ENCODE peak calls at places on chromosomes 6 and 20, in eight cellular contexts. W is sigmoid colon, B is lower lobe of right lung, Y is hepatocyte, M is breast epithelium, S is fibroblast of lung, N is esophagus squamous epithelium, C is bronchial epithelial cell. P is an unnamed sample. For H3K27me3, the result is how much of the 10 kb centered on the place peaks cover.

GRCh38 chr20:38633577-38634093 is 32.0 kb downstream of the ARHGAP40 start:
- DNase-seq in W (no peak), B (peak), N (no peak), M (no peak), Y (peak), S (peak), C (peak), P (peak)

GRCh38 chr6:142419071-142419470 is 117.3 kb downstream of the ADGRG6 start:
- DNase-seq in C (no peak), N (no peak), Y (no peak), M (no peak), W (no peak), B (no peak), S (no peak), P (no peak)

GRCh38 chr20:18144541-18145099 is 7.0 kb downstream of the KAT14 start:
- DNase-seq in C (peak), M (no peak), Y (peak), N (no peak), S (no peak), B (no peak), W (no peak), P (no peak)

GRCh38 chr20:12847862-12848261 is 160.9 kb upstream of the SPTLC3 start:
- DNase-seq in N (no peak), Y (peak), B (no peak), W (no peak), C (peak), M (no peak), S (no peak), P (no peak)

GRCh38 chr20:10511507-10512231 is 76.6 kb downstream of the SLX4IP start:
- DNase-seq in Y (peak), M (peak), W (peak), S (peak), N (peak), C (peak), B (peak), P (peak)

GRCh38 chr20:18090477-18090876 is 32.8 kb upstream of the OVOL2 start:
- DNase-seq in S (no peak), Y (no peak), B (no peak), M (no peak), N (no peak), C (no peak), W (no peak), P (no peak)

GRCh38 chr6:26311012-26311384 is 54.0 kb upstream of the BTN3A2 start:
- DNase-seq in Y (no peak), C (peak), S (peak), W (no peak), N (no peak), B (no peak), M (no peak), P (no peak)

GRCh38 chr6:75882734-75883133 is 133.7 kb downstream of the MYO6 start:
- DNase-seq in N (no peak), W (no peak), C (peak), Y (no peak), S (peak), B (no peak), M (no peak), P (no peak)

GRCh38 chr6:8207191-8207868 is 105.0 kb upstream of the EEF1E1 start:
- DNase-seq in B (no peak), S (no peak), M (no peak), N (no peak), W (no peak), C (no peak), Y (no peak), P (no peak)

GRCh38 chr20:46400253-46400652 is 6.2 kb downstream of the ELMO2 start:
- DNase-seq in C (peak), S (peak), B (no peak), M (no peak), W (peak), N (no peak), Y (peak), P (no peak)

GRCh38 chr20:43046946-43047345 is 142.8 kb downstream of the PTPRT start:
- DNase-seq in S (no peak), B (no peak), Y (no peak), C (no peak), N (no peak), M (no peak), W (no peak), P (no peak)

GRCh38 chr6:170311696-170312095 is 5.1 kb downstream of the FAM120B start:
- DNase-seq in C (no peak), W (no peak), N (no peak), Y (no peak), B (no peak), M (no peak), S (no peak), P (no peak)

GRCh38 chr20:25500880-25501351 is 84.4 kb downstream of the NINL start:
- DNase-seq in W (no peak), N (no peak), B (no peak), S (no peak), M (no peak), Y (no peak), C (no peak), P (no peak)

GRCh38 chr20:18672826-18673225 is 85.0 kb downstream of the DTD1 start:
- DNase-seq in M (no peak), N (no peak), C (no peak), W (no peak), B (no peak), S (no peak), Y (no peak), P (no peak)

GRCh38 chr6:76684881-76685280 is 612.4 kb upstream of the IMPG1 start:
- DNase-seq in S (peak), W (no peak), C (no peak), N (no peak), B (no peak), Y (peak), M (no peak), P (no peak)

GRCh38 chr6:32854376-32855178 is 585 bp downstream of the PSMB9 start:
- DNase-seq in S (peak), Y (peak), M (no peak), N (no peak), B (peak), W (peak), C (no peak), P (peak)

GRCh38 chr6:138465007-138465645 is 34.2 kb downstream of the NHSL1 start:
- DNase-seq in W (no peak), S (peak), N (no peak), B (no peak), C (peak), Y (peak), M (no peak), P (no peak)

GRCh38 chr6:63804381-63804956 is 168.9 kb downstream of the PHF3 start:
- DNase-seq in Y (no peak), C (peak), W (no peak), B (no peak), S (peak), M (no peak), N (no peak), P (no peak)

GRCh38 chr6:100670056-100670455 is 205.3 kb upstream of the SIM1 start:
- DNase-seq in W (no peak), N (no peak), M (no peak), C (no peak), B (no peak), Y (no peak), S (no peak), P (no peak)

GRCh38 chr20:39885975-39886649 is 802.9 kb downstream of the MAFB start:
- DNase-seq in N (peak), B (peak), Y (peak), M (peak), C (peak), W (peak), S (peak), P (peak)

GRCh38 chr6:115796061-115796460 is 264.6 kb downstream of the FRK start:
- DNase-seq in M (no peak), S (no peak), C (no peak), Y (no peak), N (no peak), W (no peak), B (no peak), P (no peak)

GRCh38 chr20:35831029-35831428 is 59.2 kb downstream of the PHF20 start:
- DNase-seq in S (peak), M (no peak), B (no peak), C (peak), Y (no peak), N (no peak), W (no peak), P (no peak)

GRCh38 chr6:33610779-33611421 is 10.2 kb upstream of the ITPR3 start:
- DNase-seq in S (no peak), W (peak), C (no peak), B (no peak), Y (no peak), M (no peak), N (no peak), P (no peak)

GRCh38 chr6:143691900-143692572 is 14.3 kb downstream of the PHACTR2 start:
- DNase-seq in B (no peak), C (no peak), M (no peak), S (peak), Y (no peak), N (no peak), W (no peak), P (no peak)
- H3K4me3 ChIP-seq in B (no peak), C (no peak), M (no peak), S (peak), Y (no peak), N (no peak), W (no peak), P (no peak)

GRCh38 chr20:63423751-63424150 is 48.7 kb downstream of the KCNQ2 start:
- DNase-seq in M (no peak), C (no peak), W (no peak), B (no peak), Y (no peak), S (no peak), N (no peak), P (no peak)
- H3K27me3 ChIP-seq in M (half or more), C (under half), W (under half), B (under half), Y (under half), S (under half), N (half or more), P (under half)

DNA sequence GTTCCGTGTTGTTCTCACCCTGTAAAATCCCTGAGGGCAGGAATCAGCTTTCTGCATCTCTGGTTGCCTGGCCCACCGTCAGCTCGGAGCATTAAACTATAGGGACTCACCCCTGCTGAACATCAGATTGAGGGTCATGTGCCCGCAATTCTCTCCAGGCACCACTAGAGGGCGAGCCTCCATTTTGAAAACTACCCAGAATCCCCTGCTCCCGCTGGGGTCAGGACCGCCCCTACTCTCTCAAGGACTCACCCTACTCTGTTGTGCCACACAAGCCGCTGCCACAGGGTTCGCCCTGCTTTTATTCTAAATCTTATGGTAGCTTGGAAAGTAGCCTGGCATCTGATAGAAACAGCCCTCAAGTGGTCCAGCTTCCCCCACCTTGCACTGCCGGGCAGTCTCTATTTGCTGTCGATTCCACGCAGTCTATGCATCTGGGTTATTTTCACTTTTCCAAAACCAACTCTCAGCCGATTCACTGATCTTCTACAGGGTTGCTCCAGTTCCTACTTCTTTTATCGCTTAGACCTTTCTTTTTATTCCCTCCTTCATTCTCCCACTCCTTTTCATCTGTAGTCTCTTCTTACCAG is 244.1 kb upstream of the QKI start:
- DNase-seq in C (no peak), M (no peak), Y (no peak), W (no peak), S (no peak), B (no peak), N (no peak), P (no peak)
- TF ChIP-seq CTCF in C (peak), M (peak), Y (peak), W (no peak), S (peak), B (peak), N (peak), P (peak)

GRCh38 chr6:106547556-106547955 is 81.7 kb downstream of the RTN4IP1 start:
- DNase-seq in W (no peak), N (no peak), Y (no peak), S (no peak), B (no peak), C (no peak), M (no peak), P (no peak)

GRCh38 chr6:106547053-106547414 is 82.3 kb downstream of the RTN4IP1 start:
- DNase-seq in M (no peak), C (peak), W (no peak), N (no peak), B (no peak), Y (no peak), S (no peak), P (no peak)

GRCh38 chr6:106549521-106549920 is 79.8 kb downstream of the RTN4IP1 start:
- DNase-seq in N (no peak), Y (no peak), M (no peak), S (no peak), W (no peak), C (no peak), B (no peak), P (no peak)

GRCh38 chr6:106547961-106548453 is 81.3 kb downstream of the RTN4IP1 start:
- DNase-seq in N (no peak), C (peak), Y (peak), M (no peak), S (peak), B (no peak), W (no peak), P (no peak)

GRCh38 chr6:106546322-106547052 is 82.8 kb downstream of the RTN4IP1 start:
- DNase-seq in Y (peak), M (no peak), S (peak), B (no peak), C (peak), N (no peak), W (no peak), P (no peak)
- H3K4me3 ChIP-seq in Y (no peak), M (no peak), S (no peak), B (no peak), C (no peak), N (no peak), W (no peak), P (no peak)

GRCh38 chr20:59572515-59572914 is 31.8 kb upstream of the PHACTR3 start:
- DNase-seq in M (no peak), S (no peak), B (no peak), N (no peak), C (no peak), Y (no peak), W (no peak), P (no peak)

GRCh38 chr20:59571591-59572314 is 32.6 kb upstream of the PHACTR3 start:
- DNase-seq in M (no peak), B (peak), W (peak), S (peak), N (no peak), C (peak), Y (peak), P (peak)

GRCh38 chr20:59569305-59569704 is 35.0 kb upstream of the PHACTR3 start:
- DNase-seq in C (no peak), N (no peak), M (no peak), B (no peak), W (no peak), S (no peak), Y (no peak), P (no peak)

GRCh38 chr20:59568509-59569024 is 35.8 kb upstream of the PHACTR3 start:
- DNase-seq in S (no peak), Y (no peak), W (no peak), B (no peak), C (no peak), M (no peak), N (no peak), P (no peak)

DNA sequence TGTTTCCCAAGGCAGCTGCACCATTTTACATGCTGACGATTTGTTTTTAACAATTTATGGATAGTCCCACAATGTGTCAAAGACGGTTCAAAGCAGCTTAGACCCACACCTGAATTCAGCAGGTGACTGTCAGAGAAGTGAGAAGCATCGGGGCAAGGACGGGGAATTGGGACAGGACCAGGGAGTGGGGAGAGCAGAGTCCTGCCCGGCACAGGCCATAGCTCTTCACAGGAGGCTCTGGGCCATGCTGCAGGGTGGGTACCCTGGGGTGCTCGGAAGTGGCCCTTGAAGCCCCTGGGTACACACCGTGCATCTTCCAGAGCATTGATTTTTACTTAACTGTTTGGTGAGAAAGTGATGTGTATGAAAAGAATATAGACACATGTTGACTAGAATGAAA is 33.2 kb upstream of the PHACTR3 start:
- DNase-seq in S (no peak), C (no peak), Y (no peak), B (no peak), N (no peak), W (no peak), M (no peak), P (no peak)
- H3K27me3 ChIP-seq in S (under half), C (under half), Y (half or more), B (under half), N (half or more), W (under half), M (half or more), P (under half)

P was measured in heart right ventricle.